ENCODE peak calls at places on chromosomes 1 and 21, in four cellular contexts. E, M, A and L are unnamed samples.

GRCh38 chr1:200182701-200183100 is 155.2 kb downstream of the NR5A2 start:
- DNase-seq in E (no peak), M (no peak), A (no peak), L (no peak)

GRCh38 chr1:150551784-150552691 is 2.8 kb downstream of the ADAMTSL4 start:
- DNase-seq in E (peak), M (peak), A (no peak), L (peak)

GRCh38 chr21:29405503-29406122 is 106.9 kb downstream of the BACH1 start:
- DNase-seq in E (no peak), M (no peak), A (no peak), L (no peak)

GRCh38 chr1:24470607-24471006 is 32.0 kb upstream of the RCAN3 start:
- DNase-seq in E (no peak), M (no peak), A (no peak), L (no peak)

GRCh38 chr1:99662581-99663208 is 16.8 kb downstream of the PALMD start:
- DNase-seq in E (peak), M (peak), A (no peak), L (peak)

GRCh38 chr1:155976913-155977606 is 1.3 kb downstream of the ARHGEF2 start:
- DNase-seq in E (no peak), M (no peak), A (no peak), L (no peak)

GRCh38 chr21:38228115-38228514 is 28.7 kb upstream of the KCNJ15 start:
- DNase-seq in E (no peak), M (no peak), A (no peak), L (no peak)

GRCh38 chr1:156812293-156812990 is 4.2 kb downstream of the SH2D2A start:
- DNase-seq in E (no peak), M (no peak), A (no peak), L (no peak)

GRCh38 chr1:72636636-72637035 is 354.3 kb upstream of the NEGR1 start:
- DNase-seq in E (no peak), M (peak), A (no peak), L (no peak)

GRCh38 chr1:226870026-226870322 is 442 bp upstream of the PSEN2 start:
- DNase-seq in E (no peak), M (peak), A (no peak), L (no peak)

GRCh38 chr1:100868364-100868995 is 26.2 kb downstream of the EXTL2 start:
- DNase-seq in E (no peak), M (peak), A (peak), L (peak)

GRCh38 chr1:29399465-29399864 is 163.1 kb downstream of the PTPRU start:
- DNase-seq in E (no peak), M (no peak), A (no peak), L (no peak)

GRCh38 chr1:226831953-226832352 is 38.5 kb upstream of the PSEN2 start:
- DNase-seq in E (peak), M (no peak), A (no peak), L (no peak)

GRCh38 chr1:19814681-19815503 is at the start of gene RNF186:
- DNase-seq in E (no peak), M (no peak), A (no peak), L (no peak)

GRCh38 chr1:160781914-160782689 is 13.9 kb upstream of the LY9 start:
- DNase-seq in E (no peak), M (no peak), A (no peak), L (no peak)

GRCh38 chr1:27203946-27204345 is 30.5 kb upstream of the WDTC1 start:
- DNase-seq in E (no peak), M (no peak), A (no peak), L (peak)

GRCh38 chr1:108830119-108831008 is 26.5 kb downstream of the AKNAD1 start:
- DNase-seq in E (peak), M (peak), A (no peak), L (peak)

GRCh38 chr1:95033843-95034242 is 38.9 kb downstream of the ALG14 start:
- DNase-seq in E (no peak), M (no peak), A (no peak), L (no peak)

GRCh38 chr1:54794401-54795099 is 6.6 kb downstream of the TTC22 start:
- DNase-seq in E (no peak), M (no peak), A (no peak), L (no peak)

GRCh38 chr1:168583571-168583970 is 7.2 kb downstream of the XCL1 start:
- DNase-seq in E (no peak), M (peak), A (no peak), L (no peak)

GRCh38 chr1:181638004-181638403 is 154.7 kb downstream of the CACNA1E start:
- DNase-seq in E (no peak), M (no peak), A (no peak), L (no peak)

GRCh38 chr21:25708467-25709065 is 26.1 kb downstream of the ATP5PF start:
- DNase-seq in E (no peak), M (peak), A (peak), L (peak)

GRCh38 chr1:2232916-2233438 is 4.9 kb downstream of the SKI start:
- DNase-seq in E (no peak), M (no peak), A (no peak), L (peak)

GRCh38 chr1:2235300-2235998 is 7.3 kb downstream of the SKI start:
- DNase-seq in E (no peak), M (no peak), A (no peak), L (no peak)

GRCh38 chr1:2233997-2234761 is 6.1 kb downstream of the SKI start:
- DNase-seq in E (peak), M (peak), A (no peak), L (peak)

GRCh38 chr1:2233468-2233867 is 5.3 kb downstream of the SKI start:
- DNase-seq in E (no peak), M (no peak), A (no peak), L (no peak)

DNA sequence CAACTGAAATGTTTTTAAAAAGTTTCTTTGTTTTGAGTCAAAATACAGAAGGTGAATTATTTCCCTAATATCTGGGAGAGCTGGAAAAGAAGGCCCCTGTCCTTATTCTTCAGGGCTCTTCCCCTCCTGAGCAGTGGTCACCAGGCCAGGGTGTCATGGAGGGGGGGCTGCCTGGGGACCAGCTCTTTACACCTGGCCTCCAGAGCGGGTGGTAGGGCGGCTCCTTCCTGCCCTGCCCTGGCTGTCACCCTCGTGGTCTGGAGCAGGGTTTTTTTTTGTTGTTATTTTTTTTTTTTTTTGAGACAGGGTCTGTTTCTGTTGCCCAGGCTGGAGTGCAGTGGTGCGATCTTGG is 6.6 kb downstream of the SKI start:
- DNase-seq in E (no peak), M (no peak), A (no peak), L (no peak)
- H3K4me3 ChIP-seq in E (peak), M (peak), A (no peak), L (peak)

GRCh38 chr1:5423109-5423508 is 569.1 kb downstream of the NPHP4 start:
- DNase-seq in E (no peak), M (no peak), A (peak), L (no peak)

GRCh38 chr1:5428391-5428790 is 563.8 kb downstream of the NPHP4 start:
- DNase-seq in E (no peak), M (no peak), A (no peak), L (no peak)

GRCh38 chr1:5427026-5427613 is 565.1 kb downstream of the NPHP4 start:
- DNase-seq in E (no peak), M (no peak), A (no peak), L (no peak)

GRCh38 chr1:5425304-5425703 is 566.9 kb downstream of the NPHP4 start:
- DNase-seq in E (no peak), M (no peak), A (no peak), L (no peak)

GRCh38 chr1:5424802-5425201 is 567.4 kb downstream of the NPHP4 start:
- DNase-seq in E (no peak), M (no peak), A (no peak), L (no peak)
- H3K4me3 ChIP-seq in E (no peak), M (no peak), A (no peak), L (no peak)

GRCh38 chr1:1304331-1305299 is 3.1 kb downstream of the ACAP3 start:
- DNase-seq in E (no peak), M (peak), A (peak), L (peak)
- H3K4me3 ChIP-seq in E (peak), M (peak), A (no peak), L (peak)

GRCh38 chr1:44675186-44675585 is 672 bp downstream of the ARMH1 start:
- DNase-seq in E (no peak), M (no peak), A (no peak), L (no peak)
- H3K4me3 ChIP-seq in E (peak), M (peak), A (peak), L (peak)

GRCh38 chr1:234400773-234401172 is 27.5 kb downstream of the COA6 start:
- DNase-seq in E (no peak), M (peak), A (no peak), L (peak)

GRCh38 chr1:234396871-234397270 is 23.6 kb downstream of the COA6 start:
- DNase-seq in E (no peak), M (no peak), A (no peak), L (no peak)

GRCh38 chr1:234401658-234402057 is 28.4 kb downstream of the COA6 start:
- DNase-seq in E (no peak), M (no peak), A (no peak), L (no peak)

GRCh38 chr1:234397732-234398131 is 24.5 kb downstream of the COA6 start:
- DNase-seq in E (no peak), M (no peak), A (no peak), L (no peak)

DNA sequence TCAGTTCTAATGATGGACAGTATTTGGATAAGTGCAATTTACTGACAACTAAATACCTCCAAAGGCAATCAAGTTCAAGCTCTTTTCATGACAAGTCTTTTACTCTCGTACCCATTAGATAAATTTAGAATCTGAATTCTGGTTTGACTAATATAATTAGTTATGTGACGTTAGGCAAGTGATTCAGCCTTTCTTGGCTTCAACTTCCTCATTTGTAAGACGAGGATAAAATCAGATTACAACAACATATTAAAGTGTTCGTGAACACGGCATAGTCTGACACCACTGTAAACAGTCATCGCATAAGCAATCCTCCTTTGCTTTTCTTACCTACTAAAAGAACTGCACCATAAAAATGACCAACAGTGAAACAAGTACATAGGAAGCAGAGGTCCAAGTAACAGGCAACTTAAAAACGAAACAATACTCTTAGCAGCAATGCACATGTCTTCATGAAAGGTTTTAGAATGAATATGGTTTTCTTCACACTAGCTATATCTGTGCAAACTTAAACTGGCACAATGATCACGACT is 25.7 kb downstream of the COA6 start:
- DNase-seq in E (no peak), M (peak), A (no peak), L (peak)
- H3K4me3 ChIP-seq in E (no peak), M (no peak), A (no peak), L (no peak)

DNA sequence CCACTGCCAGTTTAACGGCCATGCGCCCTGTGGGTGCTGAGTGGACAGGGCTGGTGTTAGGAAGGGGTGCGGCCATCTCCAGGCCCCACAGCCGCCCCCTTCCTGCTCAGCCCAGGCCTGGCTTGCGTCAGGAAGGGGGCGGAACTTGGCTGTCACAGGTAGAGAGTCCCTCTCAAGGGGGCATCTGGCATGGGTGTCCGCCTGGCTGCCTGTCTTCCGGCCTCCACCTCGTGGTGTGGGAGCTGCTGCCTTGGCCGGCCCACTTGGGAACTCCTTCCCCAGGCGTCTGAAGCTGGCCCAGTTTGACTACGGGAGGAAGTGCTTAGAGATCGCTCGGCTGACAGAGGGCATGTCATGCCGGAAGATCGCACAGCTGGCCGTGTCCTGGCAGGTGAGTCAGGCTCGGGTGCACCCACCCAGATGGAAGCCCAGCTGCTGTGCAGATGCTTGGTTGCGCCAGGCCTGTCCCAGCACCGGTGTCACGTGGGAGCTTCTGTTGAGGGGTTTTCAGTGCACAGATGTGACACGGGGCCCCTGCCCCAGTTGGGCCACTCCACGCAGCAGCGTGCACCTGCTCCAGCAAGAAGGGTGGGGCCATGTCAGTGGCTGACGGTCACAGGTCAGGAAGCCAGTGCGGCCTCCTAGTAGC is 9.1 kb upstream of the ATAD3B start:
- DNase-seq in E (no peak), M (no peak), A (peak), L (peak)
- H3K4me3 ChIP-seq in E (no peak), M (no peak), A (no peak), L (no peak)

DNA sequence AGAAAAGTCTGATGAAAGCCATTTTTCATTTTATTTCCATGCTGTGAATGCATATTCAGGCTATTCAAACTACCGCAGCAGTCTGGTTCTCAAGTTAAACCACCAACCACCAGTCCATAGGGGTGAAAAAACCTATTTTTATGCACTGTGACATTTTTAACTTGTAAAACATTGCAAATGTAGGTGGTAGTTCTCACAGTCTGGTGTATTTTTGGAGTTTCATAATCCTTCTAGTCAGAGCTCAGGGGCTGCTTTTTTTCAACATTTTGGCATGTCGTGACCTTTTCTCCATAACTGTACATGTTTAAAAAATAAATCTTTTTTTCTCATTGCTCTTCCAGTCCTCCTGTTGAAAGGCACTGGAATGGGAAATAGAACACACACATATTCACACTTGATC is 907.6 kb upstream of the ADGRL2 start:
- DNase-seq in E (no peak), M (no peak), A (peak), L (peak)
- H3K4me3 ChIP-seq in E (no peak), M (no peak), A (no peak), L (no peak)